ENCODE peak calls at places on chromosomes 12 and 14, in four cellular contexts. L is HepG2, Y is GM12891, Q is H1. O is an unnamed sample.

GRCh38 chr14:60485600-60486251 is at the start of gene C14orf39:
- DNase-seq in L (no peak), Y (no peak), Q (no peak), O (peak)

GRCh38 chr14:49424436-49425331 is 161.5 kb downstream of the RPS29 start:
- DNase-seq in L (no peak), Y (no peak), Q (no peak), O (no peak)

GRCh38 chr14:102784892-102785597 is 7.8 kb downstream of the TRAF3 start:
- DNase-seq in L (no peak), Y (no peak), Q (no peak), O (no peak)

GRCh38 chr14:20631023-20631820 is 10.3 kb downstream of the OR6S1 start:
- DNase-seq in L (peak), Y (no peak), Q (no peak), O (no peak)

GRCh38 chr12:106205208-106206069 is 42.4 kb downstream of the CKAP4 start:
- DNase-seq in L (peak), Y (no peak), Q (no peak), O (no peak)

GRCh38 chr12:81502912-81503695 is 256.0 kb downstream of the PPFIA2 start:
- DNase-seq in L (no peak), Y (no peak), Q (no peak), O (no peak)

GRCh38 chr12:21815306-21816062 is 41.0 kb upstream of the KCNJ8 start:
- DNase-seq in L (no peak), Y (no peak), Q (no peak), O (no peak)

GRCh38 chr12:87182696-87183233 is 846.4 kb downstream of the C12orf50 start:
- DNase-seq in L (no peak), Y (no peak), Q (no peak), O (no peak)

GRCh38 chr12:123037791-123038190 is 57.3 kb downstream of the ARL6IP4 start:
- DNase-seq in L (no peak), Y (no peak), Q (no peak), O (no peak)

GRCh38 chr14:53126705-53127104 is 26.4 kb downstream of the DDHD1 start:
- DNase-seq in L (no peak), Y (no peak), Q (no peak), O (no peak)

GRCh38 chr12:94329366-94329765 is 130.3 kb downstream of the CEP83 start:
- DNase-seq in L (no peak), Y (no peak), Q (no peak), O (no peak)

GRCh38 chr12:109716512-109717389 is 3.1 kb downstream of the FAM222A start:
- DNase-seq in L (peak), Y (no peak), Q (no peak), O (no peak)

GRCh38 chr12:29346764-29347421 is 34.1 kb downstream of the ERGIC2 start:
- DNase-seq in L (no peak), Y (no peak), Q (no peak), O (no peak)

GRCh38 chr12:100473716-100474150 is at the start of gene NR1H4:
- DNase-seq in L (peak), Y (no peak), Q (no peak), O (no peak)

GRCh38 chr12:66600805-66601392 is 78.0 kb downstream of the GRIP1 start:
- DNase-seq in L (no peak), Y (no peak), Q (no peak), O (no peak)

GRCh38 chr12:31231611-31232360 is 94.2 kb downstream of the SINHCAF start:
- DNase-seq in L (no peak), Y (no peak), Q (no peak), O (no peak)

GRCh38 chr12:131116437-131117117 is 162.9 kb downstream of the ADGRD1 start:
- DNase-seq in L (no peak), Y (no peak), Q (no peak), O (no peak)

GRCh38 chr12:109606261-109607028 is 32.9 kb downstream of the MVK start:
- DNase-seq in L (peak), Y (no peak), Q (no peak), O (no peak)

GRCh38 chr12:95205685-95206084 is 11.6 kb downstream of the FGD6 start:
- DNase-seq in L (no peak), Y (no peak), Q (no peak), O (no peak)

GRCh38 chr12:77189463-77189862 is 124.1 kb upstream of the E2F7 start:
- DNase-seq in L (no peak), Y (no peak), Q (no peak), O (no peak)

GRCh38 chr12:93032748-93033147 is 103.7 kb upstream of the EEA1 start:
- DNase-seq in L (no peak), Y (no peak), Q (no peak), O (no peak)

GRCh38 chr12:63228853-63229252 is 77.9 kb upstream of the AVPR1A start:
- DNase-seq in L (no peak), Y (no peak), Q (no peak), O (no peak)

GRCh38 chr12:49626836-49627235 is 3.5 kb downstream of the PRPF40B start:
- DNase-seq in L (no peak), Y (no peak), Q (no peak), O (no peak)

GRCh38 chr14:89813485-89814080 is 140.9 kb downstream of the EFCAB11 start:
- DNase-seq in L (no peak), Y (no peak), Q (peak), O (no peak)

GRCh38 chr14:50560929-50561280 is 960 bp downstream of the ATL1 start:
- DNase-seq in L (no peak), Y (peak), Q (no peak), O (peak)

GRCh38 chr12:122072031-122072970 is 6.3 kb upstream of the MLXIP start:
- DNase-seq in L (no peak), Y (no peak), Q (no peak), O (no peak)

GRCh38 chr14:36844443-36844842 is 182.8 kb downstream of the PAX9 start:
- DNase-seq in L (no peak), Y (no peak), Q (no peak), O (no peak)

GRCh38 chr12:77072833-77073495 is 7.6 kb upstream of the E2F7 start:
- DNase-seq in L (no peak), Y (no peak), Q (no peak), O (no peak)

GRCh38 chr14:58807271-58807670 is 169.5 kb downstream of the DACT1 start:
- DNase-seq in L (no peak), Y (no peak), Q (no peak), O (no peak)

GRCh38 chr14:99454246-99454645 is 26.4 kb downstream of the SETD3 start:
- DNase-seq in L (no peak), Y (no peak), Q (no peak), O (no peak)

GRCh38 chr12:81779216-81779615 is 20.1 kb upstream of the PPFIA2 start:
- DNase-seq in L (no peak), Y (no peak), Q (no peak), O (no peak)

GRCh38 chr14:84523746-84524145 is 1006.2 kb upstream of the FLRT2 start:
- DNase-seq in L (no peak), Y (no peak), Q (no peak), O (no peak)

GRCh38 chr12:133106253-133106652 is 23.8 kb downstream of the ZNF891 start:
- DNase-seq in L (no peak), Y (no peak), Q (no peak), O (no peak)

GRCh38 chr12:58395056-58395455 is 453.7 kb downstream of the ATP23 start:
- DNase-seq in L (no peak), Y (no peak), Q (no peak), O (no peak)

GRCh38 chr12:124406043-124406442 is 111.2 kb downstream of the RFLNA start:
- DNase-seq in L (no peak), Y (no peak), Q (no peak), O (no peak)

GRCh38 chr14:21087294-21088091 is 11.0 kb downstream of the ZNF219 start:
- DNase-seq in L (no peak), Y (peak), Q (no peak), O (no peak)

GRCh38 chr14:33839193-33840076 is 111.4 kb downstream of the EGLN3 start:
- DNase-seq in L (peak), Y (peak), Q (no peak), O (no peak)

GRCh38 chr12:41190360-41190759 is 2.2 kb downstream of the PDZRN4 start:
- DNase-seq in L (peak), Y (no peak), Q (no peak), O (no peak)

GRCh38 chr12:2074792-2075191 is 22.0 kb downstream of the CACNA1C start:
- DNase-seq in L (no peak), Y (no peak), Q (no peak), O (no peak)
- TF ChIP-seq TAF1 in L (no peak), Y (no peak), Q (no peak), O (no peak)

GRCh38 chr12:117689857-117690256 is 278.9 kb downstream of the KSR2 start:
- DNase-seq in L (no peak), Y (no peak), Q (no peak), O (no peak)

GRCh38 chr12:117686911-117687377 is 281.8 kb downstream of the KSR2 start:
- DNase-seq in L (peak), Y (no peak), Q (no peak), O (no peak)

GRCh38 chr12:117686210-117686609 is 282.6 kb downstream of the KSR2 start:
- DNase-seq in L (no peak), Y (no peak), Q (no peak), O (no peak)

GRCh38 chr12:117684471-117684870 is 284.3 kb downstream of the KSR2 start:
- DNase-seq in L (no peak), Y (no peak), Q (no peak), O (no peak)

DNA sequence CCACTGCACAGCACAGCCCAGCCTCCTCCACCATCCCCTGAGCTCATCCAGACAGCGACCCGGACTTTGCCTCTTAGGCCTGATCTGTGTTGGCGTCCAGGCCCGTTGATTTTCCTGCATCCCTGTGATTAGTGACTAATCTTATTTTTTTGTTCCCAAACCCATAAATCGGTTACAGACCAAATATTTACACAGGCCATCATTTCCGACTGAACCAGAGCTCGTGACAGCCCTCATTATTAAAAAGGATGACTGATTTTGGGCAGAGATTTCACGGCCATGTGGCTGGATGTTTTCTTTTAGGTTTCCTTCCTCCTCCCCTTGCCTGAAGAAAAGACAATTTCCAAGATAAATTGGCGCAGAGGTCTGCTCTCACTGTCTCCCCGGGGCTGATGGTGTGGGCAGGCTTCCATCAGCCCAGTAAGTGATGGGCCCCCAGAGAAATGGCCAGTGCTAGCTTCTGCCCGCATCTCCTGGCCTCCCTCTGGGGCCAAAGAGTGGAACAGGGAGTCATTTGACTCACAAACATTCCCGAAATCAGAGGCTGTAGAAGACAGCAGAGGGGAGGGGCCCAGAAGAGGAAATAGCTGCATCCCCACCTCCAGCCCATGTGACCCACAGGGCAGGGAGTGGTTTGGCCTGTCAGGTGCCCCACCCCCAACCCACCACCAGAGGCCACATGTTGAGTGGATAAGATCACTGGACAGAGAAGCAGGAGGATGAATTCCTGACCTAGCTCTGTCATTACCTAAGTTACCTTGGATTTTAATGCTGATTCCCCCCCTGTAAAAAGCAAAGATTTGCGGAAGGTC is 283.5 kb downstream of the KSR2 start:
- DNase-seq in L (peak), Y (no peak), Q (peak), O (no peak)
- TF ChIP-seq POLR2A in L (no peak), Y (no peak), Q (peak), O (no peak)

GRCh38 chr12:4289334-4289878 is 15.8 kb downstream of the CCND2 start:
- DNase-seq in L (no peak), Y (no peak), Q (no peak), O (no peak)
- TF ChIP-seq POLR2AphosphoS5 in L (no peak), Y (peak), Q (no peak), O (no peak)

GRCh38 chr12:117904051-117904450 is 64.7 kb downstream of the KSR2 start:
- DNase-seq in L (no peak), Y (no peak), Q (no peak), O (no peak)

GRCh38 chr12:117911347-117911746 is 57.4 kb downstream of the KSR2 start:
- DNase-seq in L (no peak), Y (no peak), Q (no peak), O (no peak)

GRCh38 chr12:117908411-117908810 is 60.4 kb downstream of the KSR2 start:
- DNase-seq in L (no peak), Y (no peak), Q (no peak), O (no peak)

GRCh38 chr12:117903441-117903840 is 65.3 kb downstream of the KSR2 start:
- DNase-seq in L (no peak), Y (no peak), Q (no peak), O (no peak)

GRCh38 chr12:117907108-117907689 is 61.6 kb downstream of the KSR2 start:
- DNase-seq in L (no peak), Y (no peak), Q (no peak), O (no peak)
- TF ChIP-seq TAF1 in L (no peak), Y (no peak), Q (no peak), O (no peak)

DNA sequence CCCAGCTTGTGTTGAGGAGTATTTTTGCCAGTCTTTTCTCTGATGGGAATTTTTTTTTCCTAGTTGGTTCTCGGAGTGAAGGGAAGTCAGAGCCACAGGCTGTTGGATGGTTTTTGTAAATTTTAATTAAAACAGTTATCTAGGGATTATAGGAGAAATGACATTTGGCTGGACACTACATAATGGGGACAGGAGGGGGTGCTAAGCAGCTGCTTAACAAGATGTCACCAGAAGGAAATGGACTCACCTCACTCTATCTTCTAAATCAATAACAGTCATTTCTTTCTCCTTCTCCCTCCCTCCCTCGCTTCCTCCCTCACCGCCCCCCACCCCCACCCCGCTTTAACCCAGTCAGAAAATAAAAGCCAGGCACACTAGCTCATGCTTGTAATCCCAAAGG is 93.4 kb upstream of the TMEM233 start:
- DNase-seq in L (no peak), Y (no peak), Q (no peak), O (no peak)
- TF ChIP-seq POLR2A in L (no peak), Y (no peak), Q (no peak), O (no peak)

GRCh38 chr12:27838543-27838942 is 58.5 kb upstream of the MANSC4 start:
- DNase-seq in L (no peak), Y (no peak), Q (no peak), O (no peak)

GRCh38 chr12:27844427-27845090 is 64.5 kb upstream of the MANSC4 start:
- DNase-seq in L (peak), Y (no peak), Q (no peak), O (no peak)

GRCh38 chr12:27840229-27840999 is 60.4 kb upstream of the MANSC4 start:
- DNase-seq in L (no peak), Y (no peak), Q (no peak), O (no peak)

GRCh38 chr12:27843714-27844245 is 63.7 kb upstream of the MANSC4 start:
- DNase-seq in L (peak), Y (no peak), Q (no peak), O (no peak)

GRCh38 chr12:27841392-27841882 is 61.4 kb upstream of the MANSC4 start:
- DNase-seq in L (no peak), Y (no peak), Q (no peak), O (no peak)
- TF ChIP-seq POLR2AphosphoS5 in L (no peak), Y (no peak), Q (no peak), O (no peak)

GRCh38 chr12:118055144-118055557 is 5.8 kb downstream of the WSB2 start:
- DNase-seq in L (peak), Y (no peak), Q (no peak), O (peak)
- TF ChIP-seq TAF1 in L (no peak), Y (no peak), Q (no peak), O (no peak)

O was measured in GM12892.